ENCODE peak calls at places on chromosome 3, in four cellular contexts. M, C, Y and T are unnamed samples.

GRCh38 chr3:62538706-62539356 is 165.5 kb upstream of the FEZF2 start:
- DNase-seq in M (no peak), C (no peak), Y (no peak), T (no peak)

GRCh38 chr3:149586871-149587270 is 71.0 kb downstream of the WWTR1 start:
- DNase-seq in M (no peak), C (peak), Y (no peak), T (no peak)

GRCh38 chr3:42247576-42248027 is 18.4 kb downstream of the CCK start:
- DNase-seq in M (no peak), C (peak), Y (peak), T (no peak)

GRCh38 chr3:13053425-13053824 is 19.8 kb downstream of the IQSEC1 start:
- DNase-seq in M (no peak), C (no peak), Y (no peak), T (no peak)

GRCh38 chr3:94520364-94520763 is 457.5 kb downstream of the NSUN3 start:
- DNase-seq in M (no peak), C (no peak), Y (no peak), T (no peak)

GRCh38 chr3:156150434-156151066 is 30.2 kb downstream of the KCNAB1 start:
- DNase-seq in M (no peak), C (peak), Y (peak), T (peak)

GRCh38 chr3:195549931-195550519 is 6.9 kb upstream of the PPP1R2 start:
- DNase-seq in M (no peak), C (no peak), Y (no peak), T (no peak)

GRCh38 chr3:195256639-195257453 is 14.1 kb downstream of the XXYLT1 start:
- DNase-seq in M (no peak), C (no peak), Y (no peak), T (no peak)

GRCh38 chr3:55446860-55447259 is 40.2 kb downstream of the WNT5A start:
- DNase-seq in M (no peak), C (no peak), Y (no peak), T (no peak)

GRCh38 chr3:38375072-38375471 is 28.5 kb downstream of the XYLB start:
- DNase-seq in M (no peak), C (no peak), Y (no peak), T (no peak)

DNA sequence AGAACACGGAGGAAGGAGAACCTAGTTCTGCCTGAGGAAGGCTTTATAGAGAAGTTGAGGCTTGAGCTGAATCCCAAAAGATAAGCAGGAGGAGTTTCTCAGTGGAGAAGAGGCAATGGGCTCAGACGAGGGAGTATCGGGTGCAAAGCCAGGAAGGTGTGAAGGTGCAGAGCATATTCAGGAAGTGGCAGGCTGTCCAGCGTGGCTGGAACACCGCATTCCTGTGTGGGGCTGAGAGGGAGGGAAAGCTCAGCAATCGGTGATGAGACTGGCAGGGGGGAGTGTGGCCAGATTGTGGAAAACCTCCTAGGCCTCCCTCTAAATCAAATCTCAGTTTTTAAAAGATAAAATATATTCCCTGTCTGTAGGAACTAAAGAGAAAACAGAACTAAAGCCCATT is 63.0 kb downstream of the ARHGAP31 start:
- DNase-seq in M (no peak), C (no peak), Y (no peak), T (no peak)
- H3K4me3 ChIP-seq in M (no peak), C (no peak), Y (no peak), T (no peak)

DNA sequence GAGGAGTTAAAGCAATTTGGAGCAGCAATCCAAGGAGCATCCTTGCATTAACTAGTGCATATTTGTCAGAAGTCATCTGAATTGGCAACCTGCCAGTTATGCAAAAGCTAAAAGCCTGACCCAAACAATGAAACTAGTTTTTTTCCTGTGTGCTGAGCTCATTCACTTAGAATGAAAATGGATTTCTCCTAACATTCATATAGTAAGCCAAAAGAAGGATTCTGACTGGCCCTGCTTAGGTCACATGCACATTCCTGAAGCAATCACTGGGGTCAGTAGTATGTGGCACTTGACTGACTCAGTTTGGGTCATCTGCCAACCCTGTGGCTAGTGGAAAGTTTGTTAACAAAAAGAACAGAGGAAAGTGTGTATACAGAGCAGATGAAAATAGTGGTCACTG is 30.5 kb downstream of the OXSM start:
- DNase-seq in M (no peak), C (peak), Y (peak), T (peak)
- H3K4me3 ChIP-seq in M (no peak), C (no peak), Y (no peak), T (no peak)

GRCh38 chr3:64393193-64393592 is 167.9 kb upstream of the PRICKLE2 start:
- DNase-seq in M (no peak), C (no peak), Y (no peak), T (no peak)
- H3K4me3 ChIP-seq in M (no peak), C (no peak), Y (no peak), T (no peak)

GRCh38 chr3:145898487-145898886 is 262.5 kb downstream of the PLOD2 start:
- DNase-seq in M (no peak), C (peak), Y (peak), T (no peak)
- H3K4me3 ChIP-seq in M (no peak), C (no peak), Y (no peak), T (no peak)